ENCODE peak calls at places on chromosomes 1 and 21, in eight cellular contexts. One of them, this sample, is unnamed.
A peak's percentile ranks its signal among the peaks of the same experiment; 100 is the strongest.

GRCh38 chr1:23646086-23646485 is 45.5 kb upstream of the RPL11 start:
- DNase-seq in tibial nerve: no peak
- DNase-seq in KG1: no peak
- DNase-seq in non-pigmented ciliary epithelial cell: no peak
- DNase-seq in heart right ventricle: no peak
- DNase-seq in right cardiac atrium: no peak
- DNase-seq in mucosa of gallbladder: no peak
- DNase-seq in hepatic stellate cell: no peak
- DNase-seq in this sample: no peak

GRCh38 chr1:25782608-25783201 is 17.3 kb upstream of the SELENON start:
- DNase-seq in tibial nerve: no peak
- DNase-seq in KG1: no peak
- DNase-seq in non-pigmented ciliary epithelial cell: no peak
- DNase-seq in heart right ventricle: no peak
- DNase-seq in right cardiac atrium: no peak
- DNase-seq in mucosa of gallbladder: no peak
- DNase-seq in hepatic stellate cell: no peak
- DNase-seq in this sample: no peak

GRCh38 chr1:6098303-6099215 is 52.9 kb downstream of the KCNAB2 start:
- DNase-seq in tibial nerve: peak; percentile 27
- DNase-seq in KG1: no peak
- DNase-seq in non-pigmented ciliary epithelial cell: peak; percentile 20
- DNase-seq in heart right ventricle: peak; percentile 49
- DNase-seq in right cardiac atrium: no peak
- DNase-seq in mucosa of gallbladder: peak; percentile 40
- DNase-seq in hepatic stellate cell: no peak
- DNase-seq in this sample: peak; percentile 70

GRCh38 chr1:160169553-160170399 is 18.4 kb downstream of the ATP1A4 start:
- DNase-seq in tibial nerve: no peak
- DNase-seq in KG1: peak; percentile 26
- DNase-seq in non-pigmented ciliary epithelial cell: no peak
- DNase-seq in heart right ventricle: no peak
- DNase-seq in right cardiac atrium: no peak
- DNase-seq in mucosa of gallbladder: no peak
- DNase-seq in hepatic stellate cell: no peak
- DNase-seq in this sample: no peak

GRCh38 chr1:2405588-2406295 is 6.6 kb downstream of the PEX10 start:
- DNase-seq in tibial nerve: no peak
- DNase-seq in KG1: no peak
- DNase-seq in non-pigmented ciliary epithelial cell: no peak
- DNase-seq in heart right ventricle: no peak
- DNase-seq in right cardiac atrium: no peak
- DNase-seq in mucosa of gallbladder: no peak
- DNase-seq in hepatic stellate cell: peak; percentile 46
- DNase-seq in this sample: no peak

GRCh38 chr1:227949341-227949921 is 1.7 kb upstream of the WNT9A start:
- DNase-seq in tibial nerve: no peak
- DNase-seq in KG1: no peak
- DNase-seq in non-pigmented ciliary epithelial cell: no peak
- DNase-seq in heart right ventricle: no peak
- DNase-seq in right cardiac atrium: peak; percentile 13
- DNase-seq in mucosa of gallbladder: no peak
- DNase-seq in hepatic stellate cell: no peak
- DNase-seq in this sample: peak; percentile 63

GRCh38 chr1:37845049-37845646 is 14.2 kb downstream of the MTF1 start:
- DNase-seq in tibial nerve: no peak
- DNase-seq in KG1: no peak
- DNase-seq in non-pigmented ciliary epithelial cell: no peak
- DNase-seq in heart right ventricle: no peak
- DNase-seq in right cardiac atrium: no peak
- DNase-seq in mucosa of gallbladder: no peak
- DNase-seq in hepatic stellate cell: no peak
- DNase-seq in this sample: no peak

GRCh38 chr1:53266038-53266437 is 27.7 kb upstream of the MAGOH start:
- DNase-seq in tibial nerve: no peak
- DNase-seq in KG1: no peak
- DNase-seq in non-pigmented ciliary epithelial cell: no peak
- DNase-seq in heart right ventricle: no peak
- DNase-seq in right cardiac atrium: no peak
- DNase-seq in mucosa of gallbladder: no peak
- DNase-seq in hepatic stellate cell: no peak
- DNase-seq in this sample: no peak

GRCh38 chr1:22262583-22262982 is 119.7 kb upstream of the WNT4 start:
- DNase-seq in tibial nerve: no peak
- DNase-seq in KG1: no peak
- DNase-seq in non-pigmented ciliary epithelial cell: no peak
- DNase-seq in heart right ventricle: no peak
- DNase-seq in right cardiac atrium: no peak
- DNase-seq in mucosa of gallbladder: no peak
- DNase-seq in hepatic stellate cell: no peak
- DNase-seq in this sample: no peak

GRCh38 chr1:149843302-149844041 is 55.9 kb upstream of the BOLA1 start:
- DNase-seq in tibial nerve: no peak
- DNase-seq in KG1: no peak
- DNase-seq in non-pigmented ciliary epithelial cell: no peak
- DNase-seq in heart right ventricle: no peak
- DNase-seq in right cardiac atrium: no peak
- DNase-seq in mucosa of gallbladder: no peak
- DNase-seq in hepatic stellate cell: no peak
- DNase-seq in this sample: no peak

GRCh38 chr21:31205412-31205811 is 138.6 kb downstream of the TIAM1 start:
- DNase-seq in tibial nerve: no peak
- DNase-seq in KG1: no peak
- DNase-seq in non-pigmented ciliary epithelial cell: no peak
- DNase-seq in heart right ventricle: no peak
- DNase-seq in right cardiac atrium: no peak
- DNase-seq in mucosa of gallbladder: no peak
- DNase-seq in hepatic stellate cell: no peak
- DNase-seq in this sample: no peak

GRCh38 chr1:151822404-151822803 is 9.2 kb downstream of the RORC start:
- DNase-seq in tibial nerve: no peak
- DNase-seq in KG1: no peak
- DNase-seq in non-pigmented ciliary epithelial cell: no peak
- DNase-seq in heart right ventricle: no peak
- DNase-seq in right cardiac atrium: no peak
- DNase-seq in mucosa of gallbladder: no peak
- DNase-seq in hepatic stellate cell: no peak
- DNase-seq in this sample: no peak

GRCh38 chr1:1678581-1679380 is 13.8 kb downstream of the SLC35E2B start:
- DNase-seq in tibial nerve: peak; percentile 6
- DNase-seq in KG1: peak; percentile 24
- DNase-seq in non-pigmented ciliary epithelial cell: no peak
- DNase-seq in heart right ventricle: no peak
- DNase-seq in right cardiac atrium: peak; percentile 9
- DNase-seq in mucosa of gallbladder: peak; percentile 87
- DNase-seq in hepatic stellate cell: no peak
- DNase-seq in this sample: peak; percentile 61

GRCh38 chr1:159921251-159921650 is 4.1 kb downstream of the TAGLN2 start:
- DNase-seq in tibial nerve: no peak
- DNase-seq in KG1: peak; percentile 45
- DNase-seq in non-pigmented ciliary epithelial cell: no peak
- DNase-seq in heart right ventricle: no peak
- DNase-seq in right cardiac atrium: no peak
- DNase-seq in mucosa of gallbladder: no peak
- DNase-seq in hepatic stellate cell: no peak
- DNase-seq in this sample: no peak

GRCh38 chr1:112317140-112317539 is 78.9 kb upstream of the CTTNBP2NL start:
- DNase-seq in tibial nerve: no peak
- DNase-seq in KG1: no peak
- DNase-seq in non-pigmented ciliary epithelial cell: no peak
- DNase-seq in heart right ventricle: no peak
- DNase-seq in right cardiac atrium: no peak
- DNase-seq in mucosa of gallbladder: no peak
- DNase-seq in hepatic stellate cell: no peak
- DNase-seq in this sample: no peak

GRCh38 chr21:40770435-40771055 is 76.4 kb downstream of the DSCAM start:
- DNase-seq in tibial nerve: no peak
- DNase-seq in KG1: no peak
- DNase-seq in non-pigmented ciliary epithelial cell: no peak
- DNase-seq in heart right ventricle: no peak
- DNase-seq in right cardiac atrium: no peak
- DNase-seq in mucosa of gallbladder: no peak
- DNase-seq in hepatic stellate cell: no peak
- DNase-seq in this sample: no peak

GRCh38 chr1:89254658-89255287 is 17.9 kb downstream of the GBP5 start:
- DNase-seq in tibial nerve: no peak
- DNase-seq in KG1: no peak
- DNase-seq in non-pigmented ciliary epithelial cell: no peak
- DNase-seq in heart right ventricle: no peak
- DNase-seq in right cardiac atrium: no peak
- DNase-seq in mucosa of gallbladder: no peak
- DNase-seq in hepatic stellate cell: no peak
- DNase-seq in this sample: no peak

GRCh38 chr1:120179420-120180348 is 3.4 kb upstream of the SEC22B start:
- DNase-seq in tibial nerve: no peak
- DNase-seq in KG1: no peak
- DNase-seq in non-pigmented ciliary epithelial cell: peak; percentile 54
- DNase-seq in heart right ventricle: peak; percentile 49
- DNase-seq in right cardiac atrium: peak; percentile 28
- DNase-seq in mucosa of gallbladder: no peak
- DNase-seq in hepatic stellate cell: peak; percentile 21
- DNase-seq in this sample: peak; percentile 62

GRCh38 chr21:32819702-32820101 is 48.1 kb upstream of the PAXBP1 start:
- DNase-seq in tibial nerve: peak; percentile 15
- DNase-seq in KG1: no peak
- DNase-seq in non-pigmented ciliary epithelial cell: no peak
- DNase-seq in heart right ventricle: peak; percentile 33
- DNase-seq in right cardiac atrium: peak; percentile 54
- DNase-seq in mucosa of gallbladder: peak; percentile 25
- DNase-seq in hepatic stellate cell: peak; percentile 28
- DNase-seq in this sample: peak; percentile 84

GRCh38 chr1:7257225-7257624 is 472.0 kb downstream of the CAMTA1 start:
- DNase-seq in tibial nerve: no peak
- DNase-seq in KG1: no peak
- DNase-seq in non-pigmented ciliary epithelial cell: no peak
- DNase-seq in heart right ventricle: no peak
- DNase-seq in right cardiac atrium: no peak
- DNase-seq in mucosa of gallbladder: no peak
- DNase-seq in hepatic stellate cell: no peak
- DNase-seq in this sample: no peak

GRCh38 chr1:203263496-203263895 is 34.0 kb upstream of the CHIT1 start:
- DNase-seq in tibial nerve: no peak
- DNase-seq in KG1: no peak
- DNase-seq in non-pigmented ciliary epithelial cell: no peak
- DNase-seq in heart right ventricle: no peak
- DNase-seq in right cardiac atrium: no peak
- DNase-seq in mucosa of gallbladder: no peak
- DNase-seq in hepatic stellate cell: no peak
- DNase-seq in this sample: peak; percentile 58

GRCh38 chr1:14598498-14599172 is at the start of gene KAZN:
- DNase-seq in tibial nerve: no peak
- DNase-seq in KG1: no peak
- DNase-seq in non-pigmented ciliary epithelial cell: no peak
- DNase-seq in heart right ventricle: no peak
- DNase-seq in right cardiac atrium: peak; percentile 28
- DNase-seq in mucosa of gallbladder: no peak
- DNase-seq in hepatic stellate cell: no peak
- DNase-seq in this sample: peak; percentile 74

GRCh38 chr1:205314986-205315618 is 6.4 kb downstream of the NUAK2 start:
- DNase-seq in tibial nerve: no peak
- DNase-seq in KG1: no peak
- DNase-seq in non-pigmented ciliary epithelial cell: no peak
- DNase-seq in heart right ventricle: no peak
- DNase-seq in right cardiac atrium: no peak
- DNase-seq in mucosa of gallbladder: no peak
- DNase-seq in hepatic stellate cell: no peak
- DNase-seq in this sample: no peak

GRCh38 chr1:228000416-228000815 is 6.4 kb upstream of the WNT3A start:
- DNase-seq in tibial nerve: no peak
- DNase-seq in KG1: no peak
- DNase-seq in non-pigmented ciliary epithelial cell: no peak
- DNase-seq in heart right ventricle: no peak
- DNase-seq in right cardiac atrium: no peak
- DNase-seq in mucosa of gallbladder: no peak
- DNase-seq in hepatic stellate cell: no peak
- DNase-seq in this sample: peak; percentile 40

GRCh38 chr1:218804014-218804785 is 369.5 kb upstream of the LYPLAL1 start:
- DNase-seq in tibial nerve: no peak
- DNase-seq in KG1: no peak
- DNase-seq in non-pigmented ciliary epithelial cell: no peak
- DNase-seq in heart right ventricle: no peak
- DNase-seq in right cardiac atrium: no peak
- DNase-seq in mucosa of gallbladder: no peak
- DNase-seq in hepatic stellate cell: no peak
- DNase-seq in this sample: no peak

GRCh38 chr21:41878831-41879189 is 334 bp downstream of the PRDM15 start:
- DNase-seq in tibial nerve: peak; percentile 72
- DNase-seq in KG1: no peak
- DNase-seq in non-pigmented ciliary epithelial cell: no peak
- DNase-seq in heart right ventricle: peak; percentile 87
- DNase-seq in right cardiac atrium: peak; percentile 87
- DNase-seq in mucosa of gallbladder: peak; percentile 81
- DNase-seq in hepatic stellate cell: peak; percentile 91
- DNase-seq in this sample: peak; percentile 90

GRCh38 chr1:116870322-116870721 is 39.4 kb upstream of the PTGFRN start:
- DNase-seq in tibial nerve: no peak
- DNase-seq in KG1: no peak
- DNase-seq in non-pigmented ciliary epithelial cell: no peak
- DNase-seq in heart right ventricle: no peak
- DNase-seq in right cardiac atrium: no peak
- DNase-seq in mucosa of gallbladder: peak; percentile 23
- DNase-seq in hepatic stellate cell: no peak
- DNase-seq in this sample: no peak

GRCh38 chr1:205009666-205010065 is 33.3 kb upstream of the CNTN2 start:
- DNase-seq in tibial nerve: no peak
- DNase-seq in KG1: no peak
- DNase-seq in non-pigmented ciliary epithelial cell: no peak
- DNase-seq in heart right ventricle: no peak
- DNase-seq in right cardiac atrium: no peak
- DNase-seq in mucosa of gallbladder: no peak
- DNase-seq in hepatic stellate cell: no peak
- DNase-seq in this sample: no peak

GRCh38 chr1:151061012-151061401 is 810 bp downstream of the MLLT11 start:
- DNase-seq in tibial nerve: no peak
- DNase-seq in KG1: peak; percentile 15
- DNase-seq in non-pigmented ciliary epithelial cell: no peak
- DNase-seq in heart right ventricle: no peak
- DNase-seq in right cardiac atrium: no peak
- DNase-seq in mucosa of gallbladder: no peak
- DNase-seq in hepatic stellate cell: no peak
- DNase-seq in this sample: peak; percentile 52

GRCh38 chr1:169103443-169103842 is 3.0 kb upstream of the ATP1B1 start:
- DNase-seq in tibial nerve: no peak
- DNase-seq in KG1: no peak
- DNase-seq in non-pigmented ciliary epithelial cell: no peak
- DNase-seq in heart right ventricle: no peak
- DNase-seq in right cardiac atrium: no peak
- DNase-seq in mucosa of gallbladder: peak; percentile 82
- DNase-seq in hepatic stellate cell: no peak
- DNase-seq in this sample: no peak

GRCh38 chr1:85278853-85279314 is 2.5 kb upstream of the BCL10 start:
- DNase-seq in tibial nerve: no peak
- DNase-seq in KG1: no peak
- DNase-seq in non-pigmented ciliary epithelial cell: peak; percentile 91
- DNase-seq in heart right ventricle: no peak
- DNase-seq in right cardiac atrium: no peak
- DNase-seq in mucosa of gallbladder: peak; percentile 78
- DNase-seq in hepatic stellate cell: peak; percentile 93
- DNase-seq in this sample: no peak

This sample was measured in sigmoid colon.